ENCODE peak calls at places on chromosome X, in five cellular contexts. One of them, this sample, is unnamed.

GRCh38 chrX:153983321-153983729 is 10.8 kb downstream of the TMEM187 start:
- DNase-seq in HCT116: no peak
- DNase-seq in uterus: no peak
- DNase-seq in transverse colon: no peak
- DNase-seq in stomach: no peak
- DNase-seq in this sample: no peak

GRCh38 chrX:131081772-131082755 is 23.9 kb downstream of the ARHGAP36 start:
- DNase-seq in HCT116: no peak
- DNase-seq in uterus: no peak
- DNase-seq in transverse colon: no peak
- DNase-seq in stomach: no peak
- DNase-seq in this sample: no peak

GRCh38 chrX:110143454-110144210 is 140.7 kb downstream of the TMEM164 start:
- DNase-seq in HCT116: no peak
- DNase-seq in uterus: no peak
- DNase-seq in transverse colon: no peak
- DNase-seq in stomach: no peak
- DNase-seq in this sample: no peak

GRCh38 chrX:1169198-1169597 is 43.3 kb downstream of the CRLF2 start:
- DNase-seq in HCT116: no peak
- DNase-seq in uterus: no peak
- DNase-seq in transverse colon: no peak
- DNase-seq in stomach: no peak
- DNase-seq in this sample: no peak

GRCh38 chrX:37755073-37755472 is 24.8 kb upstream of the CYBB start:
- DNase-seq in HCT116: no peak
- DNase-seq in uterus: no peak
- DNase-seq in transverse colon: peak; percentile 10
- DNase-seq in stomach: no peak
- DNase-seq in this sample: no peak

GRCh38 chrX:57933321-57933720 is 23.1 kb upstream of the ZXDA start:
- DNase-seq in HCT116: no peak
- DNase-seq in uterus: no peak
- DNase-seq in transverse colon: no peak
- DNase-seq in stomach: no peak
- DNase-seq in this sample: no peak

GRCh38 chrX:40878821-40879571 is 143.7 kb upstream of the MED14 start:
- DNase-seq in HCT116: no peak
- DNase-seq in uterus: no peak
- DNase-seq in transverse colon: no peak
- DNase-seq in stomach: no peak
- DNase-seq in this sample: no peak

GRCh38 chrX:116031331-116031730 is 139.2 kb upstream of the AGTR2 start:
- DNase-seq in HCT116: no peak
- DNase-seq in uterus: no peak
- DNase-seq in transverse colon: no peak
- DNase-seq in stomach: no peak
- DNase-seq in this sample: no peak

GRCh38 chrX:42739258-42739657 is 38.7 kb downstream of the PPP1R2C start:
- DNase-seq in HCT116: no peak
- DNase-seq in uterus: no peak
- DNase-seq in transverse colon: no peak
- DNase-seq in stomach: no peak
- DNase-seq in this sample: no peak

GRCh38 chrX:137031517-137032377 is 2.0 kb downstream of the GPR101 start:
- DNase-seq in HCT116: no peak
- DNase-seq in uterus: no peak
- DNase-seq in transverse colon: peak; percentile 14
- DNase-seq in stomach: no peak
- DNase-seq in this sample: no peak

GRCh38 chrX:20265726-20266681 is 705 bp downstream of the RPS6KA3 start:
- DNase-seq in HCT116: no peak
- DNase-seq in uterus: peak; percentile 34
- DNase-seq in transverse colon: peak; percentile 29
- DNase-seq in stomach: no peak
- DNase-seq in this sample: peak; percentile 22

GRCh38 chrX:135384161-135384836 is 37.4 kb upstream of the SMIM10L2A start:
- DNase-seq in HCT116: no peak
- DNase-seq in uterus: no peak
- DNase-seq in transverse colon: no peak
- DNase-seq in stomach: no peak
- DNase-seq in this sample: no peak

GRCh38 chrX:48592971-48593370 is 4.3 kb upstream of the WDR13 start:
- DNase-seq in HCT116: no peak
- DNase-seq in uterus: no peak
- DNase-seq in transverse colon: no peak
- DNase-seq in stomach: no peak
- DNase-seq in this sample: no peak
- TF ChIP-seq POLR2A in HCT116: no peak
- TF ChIP-seq POLR2A in uterus: no peak
- TF ChIP-seq POLR2A in transverse colon: no peak
- TF ChIP-seq POLR2A in stomach: no peak
- TF ChIP-seq POLR2A in this sample: no peak

GRCh38 chrX:38878674-38879375 is 77.6 kb downstream of the MID1IP1 start:
- DNase-seq in HCT116: no peak
- DNase-seq in uterus: no peak
- DNase-seq in transverse colon: no peak
- DNase-seq in stomach: no peak
- DNase-seq in this sample: no peak
- H3K4me1 ChIP-seq in HCT116: no peaks in the 10 kb centered on the region
- H3K4me1 ChIP-seq in uterus: no peaks in the 10 kb centered on the region
- H3K4me1 ChIP-seq in transverse colon: no peaks in the 10 kb centered on the region
- H3K4me1 ChIP-seq in stomach: no peaks in the 10 kb centered on the region
- H3K4me1 ChIP-seq in this sample: no peaks in the 10 kb centered on the region

GRCh38 chrX:72609313-72609712 is 36.7 kb upstream of the HDAC8 start:
- DNase-seq in HCT116: no peak
- DNase-seq in uterus: no peak
- DNase-seq in transverse colon: no peak
- DNase-seq in stomach: no peak
- DNase-seq in this sample: no peak
- TF ChIP-seq CTCF in HCT116: peak; percentile 30
- TF ChIP-seq CTCF in uterus: no peak
- TF ChIP-seq CTCF in transverse colon: no peak
- TF ChIP-seq CTCF in stomach: peak; percentile 27
- TF ChIP-seq CTCF in this sample: no peak

GRCh38 chrX:53682885-53683555 is 3.5 kb downstream of the HUWE1 start:
- DNase-seq in HCT116: no peak
- DNase-seq in uterus: no peak
- DNase-seq in transverse colon: peak; percentile 25
- DNase-seq in stomach: no peak
- DNase-seq in this sample: no peak
- TF ChIP-seq POLR2A in HCT116: no peak
- TF ChIP-seq POLR2A in uterus: no peak
- TF ChIP-seq POLR2A in transverse colon: no peak
- TF ChIP-seq POLR2A in stomach: no peak
- TF ChIP-seq POLR2A in this sample: no peak

DNA sequence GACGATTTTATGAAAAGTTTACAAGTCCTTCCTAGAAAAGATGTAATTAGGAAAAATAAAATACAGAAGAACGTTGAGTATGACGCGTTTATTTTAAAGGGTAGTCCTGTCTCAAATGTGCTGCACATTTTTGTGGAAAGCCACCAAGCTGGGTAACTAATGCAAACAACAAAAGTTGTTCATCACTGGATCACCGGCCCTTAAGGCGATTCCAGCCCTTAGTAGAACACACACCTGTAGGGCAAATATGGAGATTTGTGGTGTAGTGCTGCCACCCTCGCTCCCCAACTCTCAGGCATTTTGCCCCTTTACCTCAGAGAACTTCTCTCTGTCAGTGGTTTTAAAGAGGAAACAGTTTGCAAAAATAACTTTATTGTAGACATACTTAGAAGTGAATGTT is 1.9 kb downstream of the TBL1X start:
- DNase-seq in HCT116: no peak
- DNase-seq in uterus: no peak
- DNase-seq in transverse colon: no peak
- DNase-seq in stomach: no peak
- DNase-seq in this sample: no peak
- H3K4me1 ChIP-seq in HCT116: peaks cover 2% of the 10 kb centered on the region
- H3K4me1 ChIP-seq in uterus: no peaks in the 10 kb centered on the region
- H3K4me1 ChIP-seq in transverse colon: no peaks in the 10 kb centered on the region
- H3K4me1 ChIP-seq in stomach: peaks cover 43% of the 10 kb centered on the region
- H3K4me1 ChIP-seq in this sample: peaks cover 29% of the 10 kb centered on the region

GRCh38 chrX:33465137-33465536 is 253.8 kb upstream of the DMD start:
- DNase-seq in HCT116: no peak
- DNase-seq in uterus: no peak
- DNase-seq in transverse colon: no peak
- DNase-seq in stomach: no peak
- DNase-seq in this sample: no peak
- TF ChIP-seq CTCF in HCT116: no peak
- TF ChIP-seq CTCF in uterus: no peak
- TF ChIP-seq CTCF in transverse colon: no peak
- TF ChIP-seq CTCF in stomach: no peak
- TF ChIP-seq CTCF in this sample: no peak

GRCh38 chrX:133666256-133666655 is 251.0 kb upstream of the GPC4 start:
- DNase-seq in HCT116: no peak
- DNase-seq in uterus: no peak
- DNase-seq in transverse colon: no peak
- DNase-seq in stomach: no peak
- DNase-seq in this sample: no peak

GRCh38 chrX:133657455-133657854 is 242.2 kb upstream of the GPC4 start:
- DNase-seq in HCT116: no peak
- DNase-seq in uterus: no peak
- DNase-seq in transverse colon: no peak
- DNase-seq in stomach: no peak
- DNase-seq in this sample: no peak

GRCh38 chrX:133660356-133660755 is 245.1 kb upstream of the GPC4 start:
- DNase-seq in HCT116: no peak
- DNase-seq in uterus: no peak
- DNase-seq in transverse colon: no peak
- DNase-seq in stomach: no peak
- DNase-seq in this sample: no peak

GRCh38 chrX:133658244-133658911 is 243.1 kb upstream of the GPC4 start:
- DNase-seq in HCT116: no peak
- DNase-seq in uterus: no peak
- DNase-seq in transverse colon: no peak
- DNase-seq in stomach: no peak
- DNase-seq in this sample: no peak

GRCh38 chrX:133661962-133662839 is 246.9 kb upstream of the GPC4 start:
- DNase-seq in HCT116: no peak
- DNase-seq in uterus: no peak
- DNase-seq in transverse colon: no peak
- DNase-seq in stomach: no peak
- DNase-seq in this sample: no peak
- TF ChIP-seq POLR2A in HCT116: no peak
- TF ChIP-seq POLR2A in uterus: no peak
- TF ChIP-seq POLR2A in transverse colon: no peak
- TF ChIP-seq POLR2A in stomach: no peak
- TF ChIP-seq POLR2A in this sample: no peak